ENCODE peak calls at places on chromosomes 5 and 9, in seven cellular contexts. A, R, T, P, F, K and H are unnamed samples.
A peak's percentile ranks its signal among the peaks of the same experiment; 100 is the strongest.

GRCh38 chr9:38737246-38737645 is 17.3 kb upstream of the FAM240B start:
- DNase-seq in A (no peak), R (no peak), T (no peak), P (no peak), F (no peak), K (no peak), H (no peak)

GRCh38 chr5:158635565-158635964 is 464.2 kb downstream of the EBF1 start:
- DNase-seq in A (no peak), R (no peak), T (no peak), P (no peak), F (no peak), K (no peak), H (no peak)

GRCh38 chr9:121298689-121299112 is 30.7 kb downstream of the GSN start:
- DNase-seq in A (peak; percentile 70), R (no peak), T (peak; percentile 83), P (no peak), F (no peak), K (no peak), H (peak; percentile 78)

GRCh38 chr9:21413089-21414023 is 4.4 kb downstream of the IFNA8 start:
- DNase-seq in A (no peak), R (peak; percentile 8), T (peak; percentile 21), P (no peak), F (no peak), K (no peak), H (peak; percentile 39)

GRCh38 chr5:61184708-61185107 is 22.4 kb upstream of the SMIM15 start:
- DNase-seq in A (no peak), R (no peak), T (no peak), P (no peak), F (no peak), K (no peak), H (no peak)

GRCh38 chr5:52015760-52016159 is 632.5 kb downstream of the ISL1 start:
- DNase-seq in A (no peak), R (no peak), T (no peak), P (no peak), F (no peak), K (no peak), H (no peak)

GRCh38 chr9:116060631-116061030 is 93.0 kb upstream of the PAPPA start:
- DNase-seq in A (no peak), R (no peak), T (no peak), P (no peak), F (no peak), K (no peak), H (no peak)

GRCh38 chr5:123755587-123756324 is 243.8 kb downstream of the CSNK1G3 start:
- DNase-seq in A (peak; percentile 79), R (no peak), T (peak; percentile 10), P (no peak), F (no peak), K (no peak), H (no peak)

GRCh38 chr9:10268500-10269485 is 344.0 kb downstream of the PTPRD start:
- DNase-seq in A (peak; percentile 46), R (peak; percentile 3), T (peak; percentile 72), P (no peak), F (peak; percentile 66), K (no peak), H (peak; percentile 79)

GRCh38 chr9:82109626-82110025 is 121.1 kb downstream of the SPATA31D1 start:
- DNase-seq in A (peak; percentile 41), R (no peak), T (no peak), P (no peak), F (peak; percentile 9), K (no peak), H (no peak)

GRCh38 chr5:135193213-135194125 is 159.4 kb upstream of the PITX1 start:
- DNase-seq in A (peak; percentile 77), R (no peak), T (peak; percentile 9), P (no peak), F (peak; percentile 69), K (no peak), H (no peak)

GRCh38 chr9:95504053-95504963 is 12.5 kb downstream of the PTCH1 start:
- DNase-seq in A (peak; percentile 54), R (peak; percentile 36), T (peak; percentile 92), P (no peak), F (peak; percentile 17), K (no peak), H (peak; percentile 83)

GRCh38 chr9:107707419-107707837 is 217.9 kb upstream of the KLF4 start:
- DNase-seq in A (peak; percentile 96), R (no peak), T (no peak), P (no peak), F (peak; percentile 87), K (no peak), H (no peak)

GRCh38 chr9:34010979-34011378 is 37.7 kb downstream of the UBAP2 start:
- DNase-seq in A (peak; percentile 28), R (peak; percentile 33), T (no peak), P (no peak), F (no peak), K (no peak), H (no peak)

GRCh38 chr5:90983148-90983547 is 400.0 kb downstream of the ARRDC3 start:
- DNase-seq in A (peak; percentile 82), R (no peak), T (no peak), P (no peak), F (peak; percentile 74), K (no peak), H (no peak)

GRCh38 chr9:131255731-131256197 is 20.5 kb downstream of the FAM78A start:
- DNase-seq in A (no peak), R (no peak), T (no peak), P (no peak), F (no peak), K (no peak), H (no peak)

GRCh38 chr9:122642226-122642625 is 15.2 kb downstream of the OR1B1 start:
- DNase-seq in A (no peak), R (peak; percentile 26), T (no peak), P (no peak), F (no peak), K (no peak), H (peak; percentile 8)

GRCh38 chr5:1550287-1551076 is 26.7 kb upstream of the LPCAT1 start:
- DNase-seq in A (no peak), R (no peak), T (no peak), P (no peak), F (no peak), K (no peak), H (peak; percentile 53)

GRCh38 chr5:149860801-149861322 is 83.7 kb downstream of the PDE6A start:
- DNase-seq in A (no peak), R (no peak), T (peak; percentile 38), P (no peak), F (peak; percentile 90), K (no peak), H (peak; percentile 48)

GRCh38 chr5:151298063-151298462 is 5.5 kb downstream of the SLC36A3 start:
- DNase-seq in A (peak; percentile 41), R (peak; percentile 68), T (peak; percentile 85), P (no peak), F (peak; percentile 69), K (no peak), H (peak; percentile 82)

GRCh38 chr5:109409061-109409843 is 522 bp downstream of the PJA2 start:
- DNase-seq in A (peak; percentile 77), R (peak; percentile 65), T (peak; percentile 77), P (peak; percentile 72), F (peak; percentile 83), K (peak; percentile 76), H (peak; percentile 78)

GRCh38 chr5:88729476-88730182 is 153.4 kb downstream of the MEF2C start:
- DNase-seq in A (peak; percentile 91), R (peak; percentile 68), T (peak; percentile 85), P (peak; percentile 35), F (peak; percentile 78), K (peak; percentile 15), H (peak; percentile 69)

GRCh38 chr9:94675008-94675841 is 35.9 kb upstream of the FBP1 start:
- DNase-seq in A (peak; percentile 88), R (no peak), T (no peak), P (no peak), F (no peak), K (no peak), H (no peak)

GRCh38 chr9:16426716-16427115 is 443.8 kb downstream of the BNC2 start:
- DNase-seq in A (no peak), R (no peak), T (no peak), P (no peak), F (no peak), K (no peak), H (no peak)

GRCh38 chr9:104923740-104924139 is 4.2 kb downstream of the ABCA1 start:
- DNase-seq in A (peak; percentile 37), R (no peak), T (no peak), P (no peak), F (no peak), K (no peak), H (no peak)

GRCh38 chr9:136587145-136587943 is 41.5 kb upstream of the NOTCH1 start:
- DNase-seq in A (peak; percentile 28), R (no peak), T (peak; percentile 83), P (no peak), F (peak; percentile 20), K (no peak), H (peak; percentile 81)

GRCh38 chr9:93028448-93029006 is 30.0 kb upstream of the SUSD3 start:
- DNase-seq in A (no peak), R (no peak), T (no peak), P (peak; percentile 69), F (peak; percentile 4), K (peak; percentile 66), H (no peak)

GRCh38 chr5:38060354-38060753 is 198.0 kb upstream of the EGFLAM start:
- DNase-seq in A (peak; percentile 35), R (peak; percentile 2), T (peak; percentile 37), P (no peak), F (peak; percentile 69), K (no peak), H (no peak)

GRCh38 chr5:31232273-31232888 is 38.9 kb downstream of the CDH6 start:
- DNase-seq in A (peak; percentile 90), R (peak; percentile 71), T (peak; percentile 78), P (no peak), F (peak; percentile 25), K (no peak), H (peak; percentile 58)

GRCh38 chr9:20043461-20043860 is 254.6 kb upstream of the SLC24A2 start:
- DNase-seq in A (no peak), R (no peak), T (no peak), P (no peak), F (no peak), K (no peak), H (no peak)

GRCh38 chr5:54411176-54411575 is 44.3 kb upstream of the HSPB3 start:
- DNase-seq in A (no peak), R (no peak), T (no peak), P (no peak), F (no peak), K (no peak), H (no peak)

GRCh38 chr5:159451197-159452052 is 121.1 kb upstream of the IL12B start:
- DNase-seq in A (peak; percentile 98), R (no peak), T (no peak), P (no peak), F (peak; percentile 94), K (no peak), H (no peak)

GRCh38 chr9:32968101-32969011 is 33.1 kb downstream of the APTX start:
- DNase-seq in A (peak; percentile 71), R (peak; percentile 52), T (peak; percentile 36), P (peak; percentile 35), F (peak; percentile 34), K (peak; percentile 34), H (peak; percentile 50)

GRCh38 chr5:177425196-177425800 is 1.2 kb upstream of the GRK6 start:
- DNase-seq in A (peak; percentile 16), R (no peak), T (no peak), P (no peak), F (no peak), K (no peak), H (no peak)

GRCh38 chr5:132103380-132103951 is 29.9 kb downstream of the CSF2 start:
- DNase-seq in A (peak; percentile 94), R (no peak), T (no peak), P (peak; percentile 54), F (peak; percentile 90), K (peak; percentile 67), H (no peak)

GRCh38 chr9:124708633-124709032 is 62.5 kb downstream of the NR6A1 start:
- DNase-seq in A (peak; percentile 31), R (no peak), T (peak; percentile 74), P (no peak), F (no peak), K (no peak), H (peak; percentile 59)

GRCh38 chr5:95712347-95712958 is 18.7 kb upstream of the RHOBTB3 start:
- DNase-seq in A (peak; percentile 86), R (peak; percentile 83), T (peak; percentile 99), P (no peak), F (peak; percentile 99), K (no peak), H (peak; percentile 93)

GRCh38 chr9:19988281-19988680 is 199.4 kb upstream of the SLC24A2 start:
- DNase-seq in A (no peak), R (no peak), T (no peak), P (no peak), F (no peak), K (no peak), H (no peak)